ENCODE peak calls at places on chromosomes 12 and 14, in four cellular contexts. A is psoas muscle, W is adrenal gland, J is endodermal cell. T is an unnamed sample.

GRCh38 chr12:6345319-6346071 is 3.6 kb upstream of the TNFRSF1A start:
- DNase-seq in A (no peak), W (peak), J (peak), T (no peak)

GRCh38 chr12:114254172-114254571 is 151.8 kb downstream of the TBX5 start:
- DNase-seq in A (no peak), W (no peak), J (no peak), T (no peak)

GRCh38 chr14:73888971-73889370 is 2.3 kb downstream of the ZNF410 start:
- DNase-seq in J (no peak), W (no peak), A (no peak), T (no peak)

GRCh38 chr12:22231078-22231477 is 103.4 kb downstream of the ST8SIA1 start:
- DNase-seq in J (no peak), A (no peak), W (no peak), T (no peak)

GRCh38 chr12:11758838-11759509 is 109.5 kb downstream of the ETV6 start:
- DNase-seq in J (no peak), W (no peak), A (no peak), T (no peak)

GRCh38 chr12:86389949-86390348 is 133.8 kb upstream of the MGAT4C start:
- DNase-seq in A (no peak), J (no peak), W (no peak), T (no peak)

GRCh38 chr12:47757840-47758583 is 668 bp downstream of the RAPGEF3 start:
- DNase-seq in A (no peak), J (peak), W (no peak), T (no peak)

GRCh38 chr14:71206766-71207371 is 299.6 kb downstream of the PCNX1 start:
- DNase-seq in A (no peak), W (peak), J (no peak), T (no peak)

GRCh38 chr12:105020241-105020962 is 34.3 kb downstream of the NOPCHAP1 start:
- DNase-seq in A (no peak), W (no peak), J (no peak), T (peak)

GRCh38 chr12:54045868-54046529 is 7.6 kb upstream of the HOXC4 start:
- DNase-seq in W (no peak), A (no peak), J (no peak), T (no peak)

GRCh38 chr14:86794689-86795088 is 1198.3 kb downstream of the GALC start:
- DNase-seq in J (no peak), A (no peak), W (no peak), T (no peak)

GRCh38 chr12:123097521-123098084 is 53.3 kb downstream of the PITPNM2 start:
- DNase-seq in W (peak), J (no peak), A (peak), T (no peak)

GRCh38 chr12:78146365-78146772 is 315.7 kb downstream of the NAV3 start:
- DNase-seq in A (no peak), W (no peak), J (no peak), T (peak)

GRCh38 chr12:52074006-52074405 is 4.2 kb downstream of the ATG101 start:
- DNase-seq in J (no peak), A (peak), W (peak), T (no peak)

GRCh38 chr14:65231286-65231980 is 129.1 kb upstream of the MAX start:
- DNase-seq in W (no peak), A (no peak), J (peak), T (no peak)

GRCh38 chr12:98863167-98863566 is 218.1 kb downstream of the APAF1 start:
- DNase-seq in J (peak), W (no peak), A (no peak), T (no peak)

GRCh38 chr12:27709932-27710591 is 570 bp upstream of the MRPS35 start:
- DNase-seq in A (no peak), W (no peak), J (no peak), T (peak)

GRCh38 chr12:79547044-79547734 is 143.6 kb downstream of the PAWR start:
- DNase-seq in J (peak), W (no peak), A (no peak), T (no peak)

GRCh38 chr12:46629331-46630229 is 196.2 kb downstream of the SLC38A4 start:
- DNase-seq in A (peak), J (no peak), W (no peak), T (no peak)

GRCh38 chr12:126747530-126748149 is 1519.3 kb upstream of the TMEM132C start:
- DNase-seq in J (peak), A (peak), W (peak), T (no peak)

GRCh38 chr12:119406322-119406721 is 71.8 kb downstream of the CCDC60 start:
- DNase-seq in A (no peak), W (no peak), J (no peak), T (no peak)

GRCh38 chr14:67187826-67188225 is 1.4 kb upstream of the GARIN2 start:
- DNase-seq in J (no peak), A (no peak), W (no peak), T (peak)

GRCh38 chr14:25048170-25049126 is 1.5 kb downstream of the STXBP6 start:
- DNase-seq in A (peak), J (peak), W (peak), T (no peak)

GRCh38 chr12:114396869-114397719 is 8.8 kb downstream of the TBX5 start:
- DNase-seq in W (no peak), A (no peak), J (no peak), T (no peak)

GRCh38 chr12:98745578-98746391 is 100.7 kb downstream of the APAF1 start:
- DNase-seq in A (no peak), W (peak), J (peak), T (no peak)

GRCh38 chr14:100677152-100677924 is 49.4 kb upstream of the DLK1 start:
- DNase-seq in W (peak), J (no peak), A (peak), T (no peak)

GRCh38 chr14:39491134-39491541 is 58.9 kb upstream of the FBXO33 start:
- DNase-seq in W (no peak), A (no peak), J (no peak), T (peak)

GRCh38 chr12:6950401-6950801 is 755 bp upstream of the PTPN6 start:
- DNase-seq in W (no peak), A (peak), J (no peak), T (no peak)

GRCh38 chr14:59823190-59823589 is 47.4 kb downstream of the RTN1 start:
- DNase-seq in J (no peak), A (no peak), W (no peak), T (no peak)

GRCh38 chr12:48925218-48925871 is at the start of gene FKBP11:
- DNase-seq in A (peak), J (peak), W (peak), T (no peak)

GRCh38 chr12:19683178-19683927 is 244.1 kb downstream of the AEBP2 start:
- DNase-seq in J (no peak), W (no peak), A (no peak), T (no peak)

GRCh38 chr12:63103489-63104131 is 47.4 kb downstream of the AVPR1A start:
- DNase-seq in J (no peak), A (no peak), W (no peak), T (no peak)

GRCh38 chr14:57480044-57480443 is 13.6 kb downstream of the CCDC198 start:
- DNase-seq in A (no peak), W (peak), J (no peak), T (no peak)

GRCh38 chr12:2984698-2985097 is 25.5 kb downstream of the TEAD4 start:
- DNase-seq in A (no peak), J (no peak), W (no peak), T (no peak)

GRCh38 chr12:95244350-95244749 is 26.7 kb downstream of the VEZT start:
- DNase-seq in W (no peak), J (no peak), A (no peak), T (no peak)

GRCh38 chr12:108525681-108526080 is 10.6 kb downstream of the FICD start:
- DNase-seq in A (no peak), W (no peak), J (no peak), T (no peak)

GRCh38 chr14:63544641-63545234 is 1.6 kb upstream of the PPP2R5E start:
- DNase-seq in A (no peak), J (no peak), W (no peak), T (no peak)
- TF ChIP-seq CTCF in A (peak), J (peak), W (peak), T (peak)

GRCh38 chr12:121949643-121950397 is 31.4 kb downstream of the CFAP251 start:
- DNase-seq in A (no peak), W (no peak), J (peak), T (no peak)
- H3K4me3 ChIP-seq in A (no peak), W (no peak), J (no peak), T (no peak)

GRCh38 chr12:76241371-76241770 is 106.8 kb downstream of the BBS10 start:
- DNase-seq in J (no peak), W (no peak), A (no peak), T (no peak)
- TF ChIP-seq CTCF in J (no peak), W (no peak), A (no peak), T (no peak)

GRCh38 chr14:63939006-63939270 is 86.1 kb downstream of the SYNE2 start:
- DNase-seq in A (no peak), J (no peak), W (no peak), T (no peak)
- H3K4me3 ChIP-seq in A (no peak), J (no peak), W (no peak), T (no peak)

DNA sequence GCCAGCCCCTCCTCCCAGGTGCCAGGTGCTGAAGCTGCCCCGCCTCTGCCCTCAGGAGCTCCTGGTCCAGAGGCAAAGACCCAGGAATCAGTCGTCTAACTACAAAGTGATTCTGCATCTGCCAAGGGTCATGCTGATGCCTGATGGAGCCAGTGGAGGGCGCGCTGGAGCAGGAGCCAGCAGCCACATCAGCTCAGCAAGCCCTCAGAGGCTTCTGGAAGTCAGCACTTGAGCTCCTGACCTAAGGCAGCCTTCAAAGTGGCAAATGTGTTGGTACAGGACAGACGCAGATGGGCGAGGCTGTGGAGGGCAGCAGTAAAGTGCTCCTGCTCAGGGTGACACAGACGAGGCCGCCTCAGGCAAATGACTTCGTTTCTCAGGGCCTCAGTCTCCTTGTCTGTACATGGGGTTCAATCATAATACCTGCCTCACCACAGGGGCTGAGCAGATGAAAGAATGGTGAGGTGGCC is 10.9 kb downstream of the C12orf43 start:
- DNase-seq in W (no peak), J (peak), A (no peak), T (no peak)
- TF ChIP-seq CTCF in W (peak), J (peak), A (peak), T (peak)

GRCh38 chr14:79279645-79280399 is 931.5 kb downstream of the DIO2 start:
- DNase-seq in A (no peak), J (peak), W (no peak), T (no peak)
- H3K4me3 ChIP-seq in A (peak), J (peak), W (peak), T (peak)

T was measured in LNCaP clone FGC.